ENCODE peak calls at places on chromosomes 16 and 17, in seven cellular contexts. One of them, this sample, is unnamed.

GRCh38 chr17:67260051-67260987 is 15.3 kb upstream of the HELZ start:
- DNase-seq in cardiac muscle cell: peak
- DNase-seq in left ventricle myocardium inferior: no peak
- DNase-seq in adrenal gland: peak
- DNase-seq in NB4: peak
- DNase-seq in ascending aorta: peak
- DNase-seq in spleen: no peak
- DNase-seq in this sample: peak

GRCh38 chr17:43634681-43635125 is 27.0 kb downstream of the MEOX1 start:
- DNase-seq in ascending aorta: no peak
- DNase-seq in left ventricle myocardium inferior: peak
- DNase-seq in spleen: no peak
- DNase-seq in adrenal gland: no peak
- DNase-seq in NB4: no peak
- DNase-seq in cardiac muscle cell: peak
- DNase-seq in this sample: peak

GRCh38 chr17:80848449-80849102 is 143.1 kb upstream of the CHMP6 start:
- DNase-seq in NB4: no peak
- DNase-seq in ascending aorta: peak
- DNase-seq in spleen: peak
- DNase-seq in adrenal gland: no peak
- DNase-seq in cardiac muscle cell: no peak
- DNase-seq in left ventricle myocardium inferior: no peak
- DNase-seq in this sample: no peak

GRCh38 chr16:61887903-61888302 is 148.3 kb downstream of the CDH8 start:
- DNase-seq in left ventricle myocardium inferior: peak
- DNase-seq in cardiac muscle cell: peak
- DNase-seq in NB4: peak
- DNase-seq in adrenal gland: no peak
- DNase-seq in spleen: no peak
- DNase-seq in ascending aorta: no peak
- DNase-seq in this sample: no peak

GRCh38 chr17:70093163-70093562 is 18.1 kb downstream of the KCNJ16 start:
- DNase-seq in ascending aorta: no peak
- DNase-seq in adrenal gland: no peak
- DNase-seq in cardiac muscle cell: no peak
- DNase-seq in left ventricle myocardium inferior: no peak
- DNase-seq in spleen: no peak
- DNase-seq in NB4: no peak
- DNase-seq in this sample: no peak

GRCh38 chr16:67179421-67180080 is 4.2 kb downstream of the MATCAP1 start:
- DNase-seq in left ventricle myocardium inferior: no peak
- DNase-seq in ascending aorta: no peak
- DNase-seq in NB4: peak
- DNase-seq in cardiac muscle cell: no peak
- DNase-seq in adrenal gland: no peak
- DNase-seq in spleen: no peak
- DNase-seq in this sample: no peak

GRCh38 chr17:28518132-28518531 is 12.0 kb downstream of the FOXN1 start:
- DNase-seq in NB4: peak
- DNase-seq in cardiac muscle cell: no peak
- DNase-seq in adrenal gland: no peak
- DNase-seq in spleen: no peak
- DNase-seq in left ventricle myocardium inferior: no peak
- DNase-seq in ascending aorta: no peak
- DNase-seq in this sample: no peak

GRCh38 chr17:80252871-80253270 is 7.8 kb upstream of the RNF213 start:
- DNase-seq in left ventricle myocardium inferior: peak
- DNase-seq in NB4: peak
- DNase-seq in spleen: peak
- DNase-seq in ascending aorta: no peak
- DNase-seq in cardiac muscle cell: peak
- DNase-seq in adrenal gland: peak
- DNase-seq in this sample: peak

GRCh38 chr16:78094998-78095397 is 4.5 kb upstream of the WWOX start:
- DNase-seq in NB4: no peak
- DNase-seq in adrenal gland: no peak
- DNase-seq in spleen: no peak
- DNase-seq in left ventricle myocardium inferior: no peak
- DNase-seq in cardiac muscle cell: no peak
- DNase-seq in ascending aorta: no peak
- DNase-seq in this sample: no peak

GRCh38 chr16:9610727-9611126 is 519.3 kb downstream of the HAPSTR1 start:
- DNase-seq in adrenal gland: no peak
- DNase-seq in ascending aorta: no peak
- DNase-seq in spleen: no peak
- DNase-seq in NB4: no peak
- DNase-seq in left ventricle myocardium inferior: no peak
- DNase-seq in cardiac muscle cell: no peak
- DNase-seq in this sample: no peak

GRCh38 chr16:68311316-68311620 is 449 bp downstream of the PRMT7 start:
- DNase-seq in left ventricle myocardium inferior: no peak
- DNase-seq in adrenal gland: no peak
- DNase-seq in cardiac muscle cell: no peak
- DNase-seq in NB4: peak
- DNase-seq in ascending aorta: no peak
- DNase-seq in spleen: no peak
- DNase-seq in this sample: no peak

GRCh38 chr17:55731586-55732250 is 9.1 kb upstream of the TMEM100 start:
- DNase-seq in cardiac muscle cell: peak
- DNase-seq in adrenal gland: peak
- DNase-seq in left ventricle myocardium inferior: peak
- DNase-seq in NB4: no peak
- DNase-seq in spleen: no peak
- DNase-seq in ascending aorta: peak
- DNase-seq in this sample: peak
- H3K4me3 ChIP-seq in cardiac muscle cell: no peak
- H3K4me3 ChIP-seq in adrenal gland: no peak
- H3K4me3 ChIP-seq in left ventricle myocardium inferior: peak
- H3K4me3 ChIP-seq in NB4: no peak
- H3K4me3 ChIP-seq in spleen: no peak
- H3K4me3 ChIP-seq in ascending aorta: no peak
- H3K4me3 ChIP-seq in this sample: no peak

DNA sequence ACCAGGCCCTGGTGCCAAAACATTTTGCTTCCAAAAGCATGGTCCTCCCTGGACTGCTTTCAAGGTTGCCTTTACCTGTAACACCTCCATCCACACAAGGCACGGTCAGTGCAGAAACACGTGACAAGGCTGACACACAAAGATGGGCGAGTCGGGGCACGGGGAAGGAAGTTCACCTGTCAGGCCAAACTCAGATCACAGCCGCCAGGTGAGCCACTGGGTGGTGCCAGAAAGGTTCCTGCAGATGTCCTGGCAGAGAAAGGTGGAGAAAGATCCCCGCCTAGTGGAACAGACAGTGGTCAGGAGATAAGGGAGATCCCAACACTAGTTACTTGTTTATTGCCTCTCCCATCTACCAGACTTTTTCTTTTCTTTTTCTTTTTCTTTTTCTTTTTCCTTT is 155.3 kb downstream of the AIPL1 start:
- DNase-seq in left ventricle myocardium inferior: no peak
- DNase-seq in spleen: no peak
- DNase-seq in ascending aorta: no peak
- DNase-seq in NB4: no peak
- DNase-seq in adrenal gland: no peak
- DNase-seq in cardiac muscle cell: no peak
- DNase-seq in this sample: peak
- TF ChIP-seq CTCF in left ventricle myocardium inferior: no peak
- TF ChIP-seq CTCF in spleen: no peak
- TF ChIP-seq CTCF in ascending aorta: no peak
- TF ChIP-seq CTCF in NB4: no peak
- TF ChIP-seq CTCF in adrenal gland: no peak
- TF ChIP-seq CTCF in cardiac muscle cell: no peak
- TF ChIP-seq CTCF in this sample: no peak

GRCh38 chr17:7838291-7839075 is 4.5 kb downstream of the KDM6B start:
- DNase-seq in left ventricle myocardium inferior: no peak
- DNase-seq in spleen: peak
- DNase-seq in NB4: peak
- DNase-seq in adrenal gland: peak
- DNase-seq in ascending aorta: no peak
- DNase-seq in cardiac muscle cell: peak
- DNase-seq in this sample: no peak
- H3K4me3 ChIP-seq in left ventricle myocardium inferior: peak
- H3K4me3 ChIP-seq in spleen: peak
- H3K4me3 ChIP-seq in NB4: peak
- H3K4me3 ChIP-seq in adrenal gland: peak
- H3K4me3 ChIP-seq in ascending aorta: no peak
- H3K4me3 ChIP-seq in cardiac muscle cell: peak
- H3K4me3 ChIP-seq in this sample: no peak

DNA sequence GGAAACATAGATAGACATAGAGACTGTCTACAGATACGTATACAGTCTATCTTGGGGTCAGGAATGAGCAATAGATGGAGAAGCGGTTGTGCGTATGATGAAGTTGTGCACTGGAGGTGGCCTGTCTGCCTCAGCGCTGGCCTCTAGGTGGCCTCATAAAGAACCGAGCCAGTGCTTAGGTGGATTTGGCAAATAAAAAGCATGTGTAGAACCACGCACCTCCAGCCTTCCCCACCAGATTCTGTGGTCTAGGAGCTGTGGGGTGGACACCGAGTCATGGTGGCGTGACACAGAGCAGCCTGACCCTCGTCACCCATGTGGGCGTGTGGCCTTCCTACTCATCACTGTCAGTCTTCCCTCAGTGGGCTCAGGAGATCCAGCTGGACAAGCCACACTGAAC is 34.0 kb downstream of the PGS1 start:
- DNase-seq in adrenal gland: no peak
- DNase-seq in left ventricle myocardium inferior: no peak
- DNase-seq in NB4: peak
- DNase-seq in spleen: peak
- DNase-seq in ascending aorta: no peak
- DNase-seq in cardiac muscle cell: peak
- DNase-seq in this sample: no peak
- TF ChIP-seq CTCF in adrenal gland: no peak
- TF ChIP-seq CTCF in left ventricle myocardium inferior: peak
- TF ChIP-seq CTCF in NB4: peak
- TF ChIP-seq CTCF in spleen: peak
- TF ChIP-seq CTCF in ascending aorta: no peak
- TF ChIP-seq CTCF in cardiac muscle cell: peak
- TF ChIP-seq CTCF in this sample: no peak

GRCh38 chr17:48562934-48563333 is 15.2 kb downstream of the HOXB4 start:
- DNase-seq in adrenal gland: no peak
- DNase-seq in spleen: no peak
- DNase-seq in ascending aorta: no peak
- DNase-seq in cardiac muscle cell: no peak
- DNase-seq in left ventricle myocardium inferior: no peak
- DNase-seq in NB4: no peak
- DNase-seq in this sample: no peak
- H3K4me3 ChIP-seq in adrenal gland: no peak
- H3K4me3 ChIP-seq in spleen: no peak
- H3K4me3 ChIP-seq in ascending aorta: no peak
- H3K4me3 ChIP-seq in cardiac muscle cell: no peak
- H3K4me3 ChIP-seq in left ventricle myocardium inferior: no peak
- H3K4me3 ChIP-seq in NB4: no peak
- H3K4me3 ChIP-seq in this sample: no peak

GRCh38 chr17:11589706-11590105 is 8.6 kb upstream of the DNAH9 start:
- DNase-seq in spleen: no peak
- DNase-seq in adrenal gland: no peak
- DNase-seq in left ventricle myocardium inferior: no peak
- DNase-seq in NB4: no peak
- DNase-seq in ascending aorta: no peak
- DNase-seq in cardiac muscle cell: no peak
- DNase-seq in this sample: no peak
- TF ChIP-seq CTCF in spleen: no peak
- TF ChIP-seq CTCF in adrenal gland: no peak
- TF ChIP-seq CTCF in left ventricle myocardium inferior: no peak
- TF ChIP-seq CTCF in NB4: no peak
- TF ChIP-seq CTCF in ascending aorta: no peak
- TF ChIP-seq CTCF in cardiac muscle cell: no peak
- TF ChIP-seq CTCF in this sample: no peak

GRCh38 chr16:89911375-89911774 is 7.3 kb upstream of the MC1R start:
- DNase-seq in ascending aorta: no peak
- DNase-seq in cardiac muscle cell: no peak
- DNase-seq in spleen: no peak
- DNase-seq in left ventricle myocardium inferior: no peak
- DNase-seq in NB4: no peak
- DNase-seq in adrenal gland: no peak
- DNase-seq in this sample: no peak
- H3K4me3 ChIP-seq in ascending aorta: no peak
- H3K4me3 ChIP-seq in cardiac muscle cell: no peak
- H3K4me3 ChIP-seq in spleen: no peak
- H3K4me3 ChIP-seq in left ventricle myocardium inferior: no peak
- H3K4me3 ChIP-seq in NB4: no peak
- H3K4me3 ChIP-seq in adrenal gland: no peak
- H3K4me3 ChIP-seq in this sample: no peak

GRCh38 chr16:4744758-4745569 is 10.6 kb downstream of the DNAAF8 start:
- DNase-seq in cardiac muscle cell: no peak
- DNase-seq in adrenal gland: no peak
- DNase-seq in spleen: no peak
- DNase-seq in left ventricle myocardium inferior: no peak
- DNase-seq in NB4: no peak
- DNase-seq in ascending aorta: no peak
- DNase-seq in this sample: no peak
- TF ChIP-seq CTCF in cardiac muscle cell: no peak
- TF ChIP-seq CTCF in adrenal gland: no peak
- TF ChIP-seq CTCF in spleen: no peak
- TF ChIP-seq CTCF in left ventricle myocardium inferior: no peak
- TF ChIP-seq CTCF in NB4: no peak
- TF ChIP-seq CTCF in ascending aorta: no peak
- TF ChIP-seq CTCF in this sample: no peak

DNA sequence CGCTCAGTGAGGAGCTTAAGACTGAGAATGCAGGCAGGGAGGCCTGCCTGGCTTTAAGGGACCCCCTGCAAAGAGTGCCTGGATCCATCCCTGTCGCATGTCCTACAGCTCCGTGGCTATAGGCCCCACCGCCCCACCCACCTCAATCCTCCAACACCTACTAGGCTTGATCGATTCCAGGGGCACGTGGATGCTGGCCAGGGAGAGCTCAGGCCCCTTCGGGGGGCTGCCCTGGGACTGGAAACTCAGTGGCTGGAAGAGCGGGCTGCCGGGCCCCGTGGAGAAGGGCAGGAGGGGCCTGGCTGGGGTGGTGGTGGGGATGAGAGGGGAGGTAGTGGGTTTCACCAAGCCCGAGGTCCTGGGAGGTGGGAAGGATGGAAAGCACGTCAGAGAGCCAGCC is 22.2 kb downstream of the GGA3 start:
- DNase-seq in ascending aorta: no peak
- DNase-seq in NB4: no peak
- DNase-seq in spleen: no peak
- DNase-seq in adrenal gland: no peak
- DNase-seq in left ventricle myocardium inferior: no peak
- DNase-seq in cardiac muscle cell: no peak
- DNase-seq in this sample: no peak
- H3K4me3 ChIP-seq in ascending aorta: no peak
- H3K4me3 ChIP-seq in NB4: no peak
- H3K4me3 ChIP-seq in spleen: no peak
- H3K4me3 ChIP-seq in adrenal gland: no peak
- H3K4me3 ChIP-seq in left ventricle myocardium inferior: no peak
- H3K4me3 ChIP-seq in cardiac muscle cell: no peak
- H3K4me3 ChIP-seq in this sample: no peak

DNA sequence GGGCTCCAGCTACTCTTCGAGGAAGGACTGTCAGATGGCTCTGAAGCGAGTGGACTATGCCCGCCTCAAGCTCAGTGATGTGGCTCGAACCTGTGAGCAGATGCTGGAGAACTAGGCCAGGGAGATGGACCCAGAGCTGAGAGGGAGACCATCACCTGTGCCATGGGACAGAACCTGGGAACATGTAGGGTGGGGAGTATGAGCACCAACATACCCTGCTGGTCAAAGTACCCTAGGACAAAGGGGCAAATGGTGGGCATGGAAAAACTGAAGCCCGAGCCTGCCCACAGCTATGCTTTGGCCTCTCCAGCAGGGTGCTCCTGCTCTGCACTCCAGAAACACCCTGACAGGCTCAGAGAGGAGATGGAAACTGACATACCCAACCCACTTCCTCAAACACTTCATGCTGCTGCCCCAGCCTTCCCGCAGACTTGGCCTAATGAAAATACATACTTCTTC is 1.9 kb downstream of the MED11 start:
- DNase-seq in spleen: peak
- DNase-seq in cardiac muscle cell: no peak
- DNase-seq in left ventricle myocardium inferior: no peak
- DNase-seq in NB4: peak
- DNase-seq in ascending aorta: no peak
- DNase-seq in adrenal gland: no peak
- DNase-seq in this sample: no peak
- TF ChIP-seq CTCF in spleen: peak
- TF ChIP-seq CTCF in cardiac muscle cell: no peak
- TF ChIP-seq CTCF in left ventricle myocardium inferior: peak
- TF ChIP-seq CTCF in NB4: peak
- TF ChIP-seq CTCF in ascending aorta: no peak
- TF ChIP-seq CTCF in adrenal gland: no peak
- TF ChIP-seq CTCF in this sample: no peak

This sample was measured in thyroid gland.